ENCODE peak calls at places on chromosomes 4 and X, in ten cellular contexts. O is breast epithelium, D is right atrium auricular region, S is mammary epithelial cell, Y is choroid plexus epithelial cell, K is PC-3, F is AG09309, Q is CD14-positive monocyte, V is brain microvascular endothelial cell, P is mesothelial cell of epicardium. H is an unnamed sample.

GRCh38 chr4:16669036-16669435 is 229.4 kb downstream of the LDB2 start:
- DNase-seq in P (no peak), F (no peak), S (no peak), Q (no peak), Y (peak; percentile 54), D (no peak), V (no peak), K (no peak), O (no peak), H (no peak)

GRCh38 chr4:82613111-82613510 is 51.3 kb upstream of the TMEM150C start:
- DNase-seq in O (no peak), Y (no peak), D (no peak), V (no peak), Q (no peak), F (no peak), K (no peak), P (no peak), S (no peak), H (no peak)

GRCh38 chr4:101264993-101265815 is 82.1 kb downstream of the PPP3CA start:
- DNase-seq in F (no peak), K (peak; percentile 60), P (no peak), D (no peak), S (peak; percentile 60), V (no peak), O (no peak), Y (no peak), Q (no peak), H (no peak)

GRCh38 chrX:80765226-80765625 is 44.5 kb downstream of the BRWD3 start:
- DNase-seq in P (no peak), D (no peak), Q (no peak), O (no peak), V (peak; percentile 54), F (peak; percentile 52), Y (peak; percentile 79), S (peak; percentile 73), K (peak; percentile 83), H (no peak)

GRCh38 chrX:103304705-103305104 is 6.1 kb downstream of the BEX2 start:
- DNase-seq in F (no peak), V (no peak), D (no peak), K (no peak), Q (no peak), O (no peak), P (no peak), S (no peak), Y (no peak), H (no peak)

GRCh38 chr4:117417856-117418255 is 332.5 kb upstream of the TRAM1L1 start:
- DNase-seq in V (no peak), D (no peak), F (no peak), Y (peak; percentile 6), Q (no peak), O (no peak), K (peak; percentile 57), P (no peak), S (peak; percentile 31), H (no peak)

GRCh38 chrX:11724122-11725017 is 33.7 kb upstream of the MSL3 start:
- DNase-seq in Q (no peak), P (no peak), Y (peak; percentile 58), D (no peak), F (peak; percentile 1), S (peak; percentile 14), V (peak; percentile 26), K (peak; percentile 44), O (no peak), H (no peak)

GRCh38 chrX:152635941-152636340 is 1.8 kb upstream of the GABRQ start:
- DNase-seq in O (peak; percentile 21), Q (no peak), V (peak; percentile 49), K (peak; percentile 71), S (peak; percentile 23), F (peak; percentile 35), P (no peak), Y (peak; percentile 83), D (no peak), H (no peak)

GRCh38 chr4:8607603-8608481 is 15.3 kb downstream of the CPZ start:
- DNase-seq in D (no peak), Q (no peak), V (no peak), S (no peak), F (no peak), K (peak; percentile 7), Y (no peak), P (peak; percentile 56), O (no peak), H (peak; percentile 66)

GRCh38 chrX:104343408-104344129 is 88.8 kb upstream of the ESX1 start:
- DNase-seq in P (no peak), Q (peak; percentile 43), S (peak; percentile 58), V (peak; percentile 87), O (no peak), K (peak; percentile 94), D (no peak), F (peak; percentile 33), Y (peak; percentile 90), H (no peak)

GRCh38 chr4:2796261-2797187 is 3.6 kb downstream of the SH3BP2 start:
- DNase-seq in K (peak; percentile 58), P (no peak), Y (peak; percentile 53), F (peak; percentile 31), D (no peak), S (peak; percentile 31), V (no peak), Q (peak; percentile 41), O (peak; percentile 67), H (no peak)

GRCh38 chrX:110491846-110492620 is 133.4 kb downstream of the RTL9 start:
- DNase-seq in O (no peak), D (no peak), F (no peak), S (no peak), Y (no peak), V (no peak), Q (no peak), P (no peak), K (no peak), H (no peak)

GRCh38 chr4:82429728-82430192 is 502 bp downstream of the HNRNPDL start:
- DNase-seq in Y (peak; percentile 47), K (no peak), P (no peak), S (peak; percentile 69), Q (no peak), F (no peak), D (no peak), V (peak; percentile 13), O (peak; percentile 53), H (no peak)

GRCh38 chr4:30714408-30715031 is 5.6 kb upstream of the PCDH7 start:
- DNase-seq in S (peak; percentile 38), D (no peak), P (no peak), V (peak; percentile 48), K (peak; percentile 65), Q (no peak), Y (peak; percentile 78), O (no peak), F (no peak), H (no peak)

DNA sequence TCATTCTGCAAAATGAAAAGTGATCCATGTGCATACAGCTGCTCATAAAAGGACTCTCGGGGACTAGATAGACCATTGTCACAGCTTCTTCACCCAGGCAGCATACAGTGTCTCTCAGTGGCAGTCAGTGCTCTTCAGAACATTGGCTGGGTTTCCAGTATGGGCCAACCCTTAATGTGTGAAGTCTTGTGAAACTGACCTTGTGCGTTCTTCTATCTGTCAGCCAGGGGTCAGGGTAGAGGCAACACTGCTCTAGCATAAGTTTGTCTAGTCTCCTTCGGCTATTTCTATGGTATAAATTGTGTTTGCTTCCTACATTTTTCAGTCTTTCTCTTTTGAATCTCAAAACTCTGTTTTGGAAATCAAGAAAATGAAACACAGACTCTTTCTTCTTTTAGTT is 37.0 kb upstream of the SMIM31 start:
- DNase-seq in F (no peak), P (no peak), K (no peak), Q (no peak), Y (no peak), S (no peak), V (no peak), O (no peak), D (no peak), H (no peak)
- TF ChIP-seq CTCF in F (no peak), P (no peak), K (peak; percentile 37), Q (no peak), Y (no peak), S (peak; percentile 26), V (peak; percentile 38), O (no peak), D (no peak), H (no peak)

GRCh38 chr4:80452055-80452454 is 116.5 kb downstream of the CFAP299 start:
- DNase-seq in K (peak; percentile 32), P (no peak), D (no peak), O (no peak), F (no peak), Q (no peak), Y (no peak), V (no peak), S (no peak), H (no peak)

GRCh38 chr4:80446248-80446647 is 110.7 kb downstream of the CFAP299 start:
- DNase-seq in P (no peak), K (no peak), Q (no peak), O (no peak), Y (no peak), D (no peak), V (no peak), S (no peak), F (no peak), H (no peak)

GRCh38 chr4:80446664-80447063 is 111.1 kb downstream of the CFAP299 start:
- DNase-seq in O (no peak), P (no peak), Q (no peak), F (peak; percentile 47), V (no peak), Y (no peak), S (peak; percentile 57), D (no peak), K (peak; percentile 84), H (no peak)

GRCh38 chr4:80447493-80447892 is 112.0 kb downstream of the CFAP299 start:
- DNase-seq in O (no peak), Y (no peak), F (no peak), P (no peak), V (no peak), S (no peak), K (no peak), Q (no peak), D (no peak), H (no peak)

GRCh38 chr4:80448056-80448455 is 112.5 kb downstream of the CFAP299 start:
- DNase-seq in S (no peak), V (no peak), O (no peak), Y (no peak), K (no peak), P (no peak), Q (no peak), D (no peak), F (no peak), H (no peak)
- TF ChIP-seq CTCF in S (no peak), V (no peak), O (no peak), Y (no peak), K (no peak), P (no peak), Q (no peak), D (no peak), F (no peak), H (no peak)

GRCh38 chr4:15006416-15007024 is 4.2 kb downstream of the CPEB2 start:
- DNase-seq in V (no peak), P (no peak), F (no peak), K (peak; percentile 14), D (no peak), Y (peak; percentile 55), O (no peak), Q (no peak), S (peak; percentile 20), H (no peak)
- TF ChIP-seq CTCF in V (peak; percentile 41), P (peak; percentile 20), F (peak; percentile 31), K (peak; percentile 48), D (peak; percentile 20), Y (peak; percentile 50), O (peak; percentile 34), Q (peak; percentile 67), S (peak; percentile 52), H (peak; percentile 44)

GRCh38 chr4:153234923-153235322 is 30.7 kb downstream of the TRIM2 start:
- DNase-seq in P (no peak), O (no peak), Y (peak; percentile 45), D (no peak), K (peak; percentile 46), Q (no peak), F (no peak), S (peak; percentile 24), V (no peak), H (no peak)
- TF ChIP-seq CTCF in P (no peak), O (no peak), Y (no peak), D (no peak), K (no peak), Q (no peak), F (no peak), S (no peak), V (peak; percentile 6), H (no peak)